ENCODE peak calls at places on chromosomes 13 and 19, in five cellular contexts. One of them, this sample, is unnamed.

GRCh38 chr13:49319555-49320350 is 72.0 kb downstream of the CDADC1 start:
- DNase-seq in left ventricle myocardium inferior: no peak
- DNase-seq in AG09309: peak
- DNase-seq in T-helper 9 cell: no peak
- DNase-seq in nephron progenitor cell: no peak
- DNase-seq in this sample: no peak

GRCh38 chr13:78022164-78022877 is 103.7 kb upstream of the EDNRB start:
- DNase-seq in left ventricle myocardium inferior: no peak
- DNase-seq in AG09309: no peak
- DNase-seq in T-helper 9 cell: no peak
- DNase-seq in nephron progenitor cell: no peak
- DNase-seq in this sample: no peak

GRCh38 chr19:41175825-41176734 is 16.9 kb upstream of the CYP2S1 start:
- DNase-seq in left ventricle myocardium inferior: peak
- DNase-seq in AG09309: peak
- DNase-seq in T-helper 9 cell: peak
- DNase-seq in nephron progenitor cell: peak
- DNase-seq in this sample: no peak

GRCh38 chr19:11288349-11288748 is 7.6 kb upstream of the TSPAN16 start:
- DNase-seq in left ventricle myocardium inferior: no peak
- DNase-seq in AG09309: no peak
- DNase-seq in T-helper 9 cell: no peak
- DNase-seq in nephron progenitor cell: no peak
- DNase-seq in this sample: no peak

GRCh38 chr13:102643656-102644055 is 46.9 kb downstream of the TPP2 start:
- DNase-seq in left ventricle myocardium inferior: no peak
- DNase-seq in AG09309: no peak
- DNase-seq in T-helper 9 cell: no peak
- DNase-seq in nephron progenitor cell: no peak
- DNase-seq in this sample: no peak

GRCh38 chr13:50244355-50244912 is 229.2 kb downstream of the KCNRG start:
- DNase-seq in left ventricle myocardium inferior: no peak
- DNase-seq in AG09309: no peak
- DNase-seq in T-helper 9 cell: no peak
- DNase-seq in nephron progenitor cell: no peak
- DNase-seq in this sample: no peak

GRCh38 chr19:30682576-30683536 is 310.7 kb downstream of the ZNF536 start:
- DNase-seq in left ventricle myocardium inferior: peak
- DNase-seq in AG09309: peak
- DNase-seq in T-helper 9 cell: peak
- DNase-seq in nephron progenitor cell: peak
- DNase-seq in this sample: no peak

GRCh38 chr13:95728957-95729356 is 52.0 kb downstream of the DNAJC3 start:
- DNase-seq in left ventricle myocardium inferior: no peak
- DNase-seq in AG09309: no peak
- DNase-seq in T-helper 9 cell: no peak
- DNase-seq in nephron progenitor cell: no peak
- DNase-seq in this sample: no peak

GRCh38 chr13:25249001-25249543 is 38.2 kb downstream of the MTMR6 start:
- DNase-seq in left ventricle myocardium inferior: no peak
- DNase-seq in AG09309: peak
- DNase-seq in T-helper 9 cell: no peak
- DNase-seq in nephron progenitor cell: no peak
- DNase-seq in this sample: no peak

GRCh38 chr13:101289764-101290163 is 126.5 kb downstream of the NALCN start:
- DNase-seq in left ventricle myocardium inferior: no peak
- DNase-seq in AG09309: no peak
- DNase-seq in T-helper 9 cell: no peak
- DNase-seq in nephron progenitor cell: peak
- DNase-seq in this sample: no peak